ENCODE peak calls at places on chromosomes 12 and 14, in seven cellular contexts. E, P, T, O, R, W and Q are unnamed samples. For H3K4me1 and H3K27me3, the result is how much of the 10 kb centered on the place peaks cover.

GRCh38 chr12:2940564-2940963 is 18.6 kb upstream of the TEAD4 start:
- DNase-seq in T (no peak), O (no peak), R (no peak), E (no peak), P (no peak), W (no peak), Q (no peak)

GRCh38 chr12:58575281-58575680 is 345.0 kb downstream of the LRIG3 start:
- DNase-seq in P (no peak), R (no peak), O (no peak), W (no peak), T (no peak), E (no peak), Q (no peak)

GRCh38 chr14:23569443-23570151 is 2.0 kb upstream of the AP1G2 start:
- DNase-seq in T (peak), O (no peak), E (no peak), W (peak), P (no peak), R (no peak), Q (no peak)

GRCh38 chr12:104701301-104701700 is 244.6 kb downstream of the CHST11 start:
- DNase-seq in P (no peak), T (no peak), W (no peak), O (no peak), E (no peak), R (no peak), Q (no peak)

GRCh38 chr14:103372552-103373304 is 12.5 kb upstream of the MARK3 start:
- DNase-seq in P (no peak), O (no peak), R (no peak), E (no peak), W (peak), T (no peak), Q (no peak)

GRCh38 chr12:7144414-7145120 is 14.4 kb downstream of the CLSTN3 start:
- DNase-seq in R (peak), P (no peak), T (peak), E (no peak), W (peak), O (no peak), Q (no peak)

GRCh38 chr14:58695514-58695913 is 57.8 kb downstream of the DACT1 start:
- DNase-seq in T (no peak), E (no peak), W (no peak), O (no peak), P (no peak), R (no peak), Q (no peak)

GRCh38 chr12:7047318-7047717 is 13.2 kb upstream of the C1S start:
- DNase-seq in T (no peak), R (no peak), E (no peak), W (no peak), P (no peak), O (no peak), Q (no peak)

GRCh38 chr12:68231707-68232106 is 6.1 kb upstream of the IL26 start:
- DNase-seq in R (no peak), W (no peak), E (no peak), T (no peak), O (no peak), P (no peak), Q (no peak)

GRCh38 chr12:76633415-76633814 is 73.8 kb upstream of the OSBPL8 start:
- DNase-seq in E (no peak), T (no peak), P (no peak), R (peak), W (no peak), O (no peak), Q (no peak)

GRCh38 chr12:127284870-127285431 is 982.0 kb upstream of the TMEM132C start:
- DNase-seq in T (peak), R (no peak), E (no peak), P (no peak), O (no peak), W (no peak), Q (no peak)

GRCh38 chr12:103852498-103852992 is 11.5 kb upstream of the NT5DC3 start:
- DNase-seq in P (no peak), W (no peak), E (no peak), R (no peak), T (no peak), O (no peak), Q (no peak)

GRCh38 chr14:50229646-50230045 is 1.7 kb downstream of the SOS2 start:
- DNase-seq in E (no peak), P (no peak), T (no peak), W (no peak), R (peak), O (no peak), Q (no peak)

GRCh38 chr14:50225067-50225973 is 6.1 kb downstream of the SOS2 start:
- DNase-seq in W (no peak), T (peak), R (peak), E (no peak), P (no peak), O (no peak), Q (no peak)

GRCh38 chr14:50228313-50228712 is 3.1 kb downstream of the SOS2 start:
- DNase-seq in R (no peak), P (no peak), O (no peak), T (no peak), E (no peak), W (no peak), Q (no peak)

GRCh38 chr14:50222061-50222613 is 9.2 kb downstream of the SOS2 start:
- DNase-seq in W (no peak), E (no peak), R (no peak), T (no peak), O (no peak), P (no peak), Q (no peak)

DNA sequence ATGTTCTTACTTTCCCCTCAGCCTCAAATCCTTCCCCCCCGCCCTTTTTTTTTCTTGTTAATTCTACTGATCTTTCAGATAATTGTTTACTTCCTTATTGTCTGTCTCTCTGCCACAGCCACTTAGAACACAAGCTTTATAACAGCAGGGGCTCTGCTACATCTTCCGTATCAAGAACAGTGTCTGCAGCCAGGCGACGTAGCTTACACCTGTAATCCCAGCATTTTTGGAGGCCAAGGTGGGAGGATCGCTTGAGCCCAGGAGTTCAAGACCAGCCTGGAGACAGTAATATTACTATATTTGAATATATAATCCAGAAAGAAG is 5.4 kb downstream of the SOS2 start:
- DNase-seq in R (peak), T (peak), W (no peak), E (no peak), P (no peak), O (peak), Q (no peak)
- H3K4me3 ChIP-seq in R (no peak), T (peak), W (no peak), E (no peak), P (no peak), O (no peak), Q (no peak)

GRCh38 chr12:119204137-119204536 is 25.4 kb downstream of the HSPB8 start:
- DNase-seq in E (no peak), O (no peak), W (no peak), T (no peak), P (no peak), R (no peak), Q (no peak)

GRCh38 chr12:119202121-119202527 is 23.4 kb downstream of the HSPB8 start:
- DNase-seq in R (no peak), P (no peak), T (no peak), W (no peak), E (no peak), O (no peak), Q (peak)

GRCh38 chr12:119204716-119205285 is 26.1 kb downstream of the HSPB8 start:
- DNase-seq in R (no peak), O (no peak), E (no peak), P (no peak), W (no peak), T (no peak), Q (no peak)

GRCh38 chr12:119200601-119201000 is 21.9 kb downstream of the HSPB8 start:
- DNase-seq in O (no peak), R (no peak), P (no peak), T (no peak), W (no peak), E (no peak), Q (no peak)

GRCh38 chr12:119202544-119202943 is 23.8 kb downstream of the HSPB8 start:
- DNase-seq in W (no peak), O (no peak), T (no peak), E (no peak), R (no peak), P (no peak), Q (no peak)
- H3K4me1 ChIP-seq in W (under half), O (under half), T (under half), E (under half), R (under half), P (half or more), Q (under half)

GRCh38 chr14:93977171-93977570 is 801 bp upstream of the ASB2 start:
- DNase-seq in W (no peak), E (no peak), O (no peak), R (no peak), T (no peak), P (no peak), Q (no peak)

GRCh38 chr14:93980464-93981201 is 4.3 kb upstream of the ASB2 start:
- DNase-seq in P (peak), E (peak), O (no peak), T (no peak), R (no peak), W (no peak), Q (no peak)

GRCh38 chr14:93976477-93977057 is at the start of gene ASB2:
- DNase-seq in P (no peak), R (no peak), O (no peak), T (no peak), W (no peak), E (no peak), Q (no peak)

GRCh38 chr14:93977790-93978581 is 1.6 kb upstream of the ASB2 start:
- DNase-seq in O (peak), T (no peak), W (no peak), P (no peak), E (no peak), R (peak), Q (no peak)

DNA sequence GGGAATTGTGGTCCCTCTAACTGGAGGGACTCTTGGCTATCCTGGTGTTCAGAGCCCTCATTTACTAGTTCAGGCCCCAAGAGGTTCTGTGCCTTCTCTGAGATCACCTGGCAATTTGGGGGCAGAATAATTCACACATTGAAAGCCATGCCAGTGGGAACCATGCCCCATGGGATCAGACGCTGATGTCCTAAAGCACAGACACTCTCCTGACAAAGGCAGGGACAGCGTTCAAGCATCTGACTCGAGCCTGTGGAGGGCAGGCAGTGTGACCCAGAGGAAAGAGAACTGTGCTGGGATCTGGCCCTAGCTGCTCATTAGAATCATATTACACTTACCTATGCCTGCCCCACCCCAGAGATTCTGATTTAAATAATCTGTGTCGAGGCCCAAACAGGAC is 2.4 kb upstream of the ASB2 start:
- DNase-seq in P (no peak), T (no peak), R (no peak), O (no peak), W (no peak), E (no peak), Q (no peak)
- H3K27me3 ChIP-seq in P (under half), T (under half), R (under half), O (under half), W (under half), E (under half), Q (under half)

GRCh38 chr14:31420013-31420318 is 384 bp downstream of the HEATR5A start:
- DNase-seq in W (no peak), P (peak), O (no peak), R (peak), E (peak), T (no peak), Q (peak)
- H3K4me3 ChIP-seq in W (peak), P (peak), O (peak), R (peak), E (peak), T (peak), Q (peak)

GRCh38 chr14:65095633-65096205 is 6.6 kb downstream of the MAX start:
- DNase-seq in T (peak), R (peak), E (no peak), P (peak), O (no peak), W (no peak), Q (no peak)
- H3K4me1 ChIP-seq in T (under half), R (under half), E (half or more), P (half or more), O (half or more), W (under half), Q (half or more)

DNA sequence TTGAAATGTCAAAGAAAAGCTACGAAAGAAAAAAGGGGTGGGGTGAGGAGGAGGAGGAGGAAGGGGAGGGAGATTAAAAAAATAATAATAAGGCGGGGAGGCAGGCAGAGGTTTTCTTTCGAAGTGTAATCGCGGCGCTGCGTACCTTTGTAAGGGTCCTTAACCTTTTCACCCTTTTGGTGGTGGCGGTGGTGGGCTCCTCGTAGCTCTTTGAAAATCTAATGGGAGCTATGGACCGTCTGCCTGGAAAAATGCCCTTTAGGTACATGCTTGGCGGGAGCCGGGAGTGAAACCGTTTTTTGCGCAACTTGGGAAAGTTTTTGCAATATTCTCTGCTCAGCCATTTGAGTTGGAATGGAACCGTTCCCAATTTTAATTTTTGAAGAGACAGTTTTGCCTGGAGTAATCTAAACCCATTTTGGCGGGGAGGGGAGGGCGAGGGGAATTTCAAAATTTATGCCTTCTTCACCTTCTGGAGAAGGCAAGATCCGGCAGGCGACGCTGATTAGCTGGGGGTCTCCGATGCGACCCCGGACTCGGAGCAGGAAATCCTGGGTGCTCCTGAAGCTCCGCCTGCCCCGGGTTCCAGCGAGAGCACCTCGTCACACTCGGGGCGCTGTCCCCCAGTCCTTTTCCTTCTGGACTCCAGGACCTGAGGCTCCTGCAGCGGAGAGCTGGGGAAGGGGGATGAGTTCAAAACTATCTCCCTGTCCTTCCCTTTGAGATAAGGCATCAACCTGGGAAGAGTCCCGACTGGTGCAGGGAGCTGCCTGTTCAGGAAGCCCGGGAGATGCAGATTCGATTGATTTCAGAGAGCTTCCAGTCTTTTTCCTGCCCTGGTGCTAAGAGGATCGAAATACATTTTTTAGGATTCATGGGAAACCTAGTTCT is 74.6 kb upstream of the TBX5 start:
- DNase-seq in T (no peak), O (no peak), P (no peak), W (no peak), R (no peak), E (no peak), Q (no peak)
- H3K27me3 ChIP-seq in T (half or more), O (under half), P (half or more), W (half or more), R (under half), E (half or more), Q (half or more)